ENCODE peak calls at places on chromosomes 13 and 19, in seven cellular contexts. I is tibial nerve; L is AG09319; Q is stimulated activated CD4-positive, alpha-beta T cell treated with anti-CD3 and anti-CD28 coated beads, Interleukin-12 subunit alpha, Interleukin-12 subunit beta, amount 100 ng/mL, for 4 hours; J is activated naive CD4-positive, alpha-beta T cell treated with Interleukin-2 at 50 U/mL for 16 hours; K is KBM-7; N is left ventricle myocardium superior. Y is an unnamed sample.

GRCh38 chr19:45613926-45614725 is 12.1 kb upstream of the GPR4 start:
- DNase-seq in N (no peak), Q (no peak), J (peak; percentile 53), L (peak; percentile 60), I (no peak), K (peak; percentile 71), Y (no peak)

GRCh38 chr19:31140717-31141116 is 208.5 kb downstream of the TSHZ3 start:
- DNase-seq in L (no peak), J (no peak), Q (no peak), I (no peak), K (no peak), N (no peak), Y (no peak)

GRCh38 chr13:99415851-99416331 is 85.4 kb upstream of the TM9SF2 start:
- DNase-seq in I (no peak), J (no peak), N (no peak), Q (peak; percentile 51), L (no peak), K (no peak), Y (no peak)

GRCh38 chr13:39600766-39601165 is 2.2 kb downstream of the LHFPL6 start:
- DNase-seq in N (peak; percentile 72), I (peak; percentile 47), J (no peak), K (no peak), L (no peak), Q (no peak), Y (no peak)

GRCh38 chr19:8392017-8392591 is 1.9 kb downstream of the RAB11B start:
- DNase-seq in J (no peak), N (peak; percentile 74), I (no peak), K (no peak), L (no peak), Q (no peak), Y (no peak)

GRCh38 chr19:45311640-45312039 is 11.0 kb downstream of the CKM start:
- DNase-seq in I (no peak), N (peak; percentile 60), K (peak; percentile 59), L (no peak), Q (no peak), J (no peak), Y (no peak)

GRCh38 chr19:48064509-48064908 is 20.6 kb upstream of the CABP5 start:
- DNase-seq in Q (no peak), I (no peak), J (no peak), L (no peak), N (no peak), K (no peak), Y (no peak)

GRCh38 chr13:111184685-111185401 is 69.7 kb downstream of the ARHGEF7 start:
- DNase-seq in J (no peak), N (no peak), I (no peak), K (peak; percentile 67), L (no peak), Q (peak; percentile 16), Y (no peak)

GRCh38 chr13:64855506-64855905 is 2374.6 kb downstream of the PCDH9 start:
- DNase-seq in Q (no peak), L (no peak), N (no peak), J (no peak), I (no peak), K (peak; percentile 62), Y (no peak)

GRCh38 chr13:36212789-36213188 is 1.6 kb downstream of the SOHLH2 start:
- DNase-seq in I (no peak), L (no peak), N (no peak), J (no peak), Q (no peak), K (no peak), Y (no peak)

Y was measured in T follicular helper cell.